ENCODE peak calls at places on chromosomes 12 and 14, in four cellular contexts. A is HepG2, Z is A549, N is K562. V is an unnamed sample.

GRCh38 chr12:43105426-43105981 is 446.5 kb downstream of the ADAMTS20 start:
- DNase-seq in A (no peak), Z (no peak), N (no peak), V (no peak)

GRCh38 chr14:20468773-20469241 is 399 bp upstream of the PNP start:
- DNase-seq in A (no peak), Z (peak), N (no peak), V (no peak)

GRCh38 chr12:124759841-124760508 is 103.7 kb downstream of the SCARB1 start:
- DNase-seq in A (no peak), Z (no peak), N (no peak), V (no peak)

GRCh38 chr14:100230361-100230760 is 8.6 kb upstream of the YY1 start:
- DNase-seq in A (no peak), Z (no peak), N (no peak), V (no peak)

GRCh38 chr12:54853933-54854538 is at the start of gene MUCL1:
- DNase-seq in A (peak), Z (peak), N (peak), V (peak)

GRCh38 chr12:68358532-68359485 is 26.6 kb upstream of the MDM1 start:
- DNase-seq in A (peak), Z (peak), N (peak), V (peak)

GRCh38 chr12:114790276-114790675 is 106.3 kb upstream of the TBX3 start:
- DNase-seq in A (no peak), Z (no peak), N (no peak), V (no peak)

GRCh38 chr14:58428011-58428807 is 690 bp downstream of the KIAA0586 start:
- DNase-seq in A (peak), Z (peak), N (peak), V (no peak)

GRCh38 chr12:127650626-127651025 is 616.3 kb upstream of the TMEM132C start:
- DNase-seq in A (no peak), Z (no peak), N (no peak), V (no peak)

GRCh38 chr14:93085916-93086315 is 29.8 kb downstream of the ITPK1 start:
- DNase-seq in A (no peak), Z (no peak), N (peak), V (no peak)

GRCh38 chr12:65327207-65328076 is 49.0 kb downstream of the MSRB3 start:
- DNase-seq in A (peak), Z (no peak), N (no peak), V (no peak)

GRCh38 chr14:36874396-36875138 is 212.9 kb downstream of the PAX9 start:
- DNase-seq in A (no peak), Z (no peak), N (no peak), V (no peak)

GRCh38 chr14:68788275-68789001 is 4.4 kb downstream of the ZFP36L1 start:
- DNase-seq in A (no peak), Z (no peak), N (no peak), V (no peak)

GRCh38 chr14:68785817-68786490 is 6.9 kb downstream of the ZFP36L1 start:
- DNase-seq in A (no peak), Z (peak), N (peak), V (no peak)

GRCh38 chr14:68786491-68787234 is 6.2 kb downstream of the ZFP36L1 start:
- DNase-seq in A (no peak), Z (peak), N (no peak), V (no peak)

GRCh38 chr14:68789002-68789797 is 3.7 kb downstream of the ZFP36L1 start:
- DNase-seq in A (peak), Z (peak), N (peak), V (no peak)

GRCh38 chr14:68787235-68787727 is 5.6 kb downstream of the ZFP36L1 start:
- DNase-seq in A (no peak), Z (no peak), N (no peak), V (no peak)
- TF ChIP-seq CHD4 in A (no peak), Z (no peak), N (no peak), V (no peak)

GRCh38 chr12:90979019-90979418 is 24.0 kb upstream of the CCER1 start:
- DNase-seq in A (no peak), Z (no peak), N (no peak), V (no peak)

GRCh38 chr12:90974286-90974685 is 19.3 kb upstream of the CCER1 start:
- DNase-seq in A (no peak), Z (no peak), N (no peak), V (no peak)

GRCh38 chr12:90979936-90980335 is 24.8 kb downstream of the EPYC start:
- DNase-seq in A (no peak), Z (no peak), N (no peak), V (no peak)

GRCh38 chr12:90977224-90977623 is 22.2 kb upstream of the CCER1 start:
- DNase-seq in A (no peak), Z (no peak), N (no peak), V (no peak)

DNA sequence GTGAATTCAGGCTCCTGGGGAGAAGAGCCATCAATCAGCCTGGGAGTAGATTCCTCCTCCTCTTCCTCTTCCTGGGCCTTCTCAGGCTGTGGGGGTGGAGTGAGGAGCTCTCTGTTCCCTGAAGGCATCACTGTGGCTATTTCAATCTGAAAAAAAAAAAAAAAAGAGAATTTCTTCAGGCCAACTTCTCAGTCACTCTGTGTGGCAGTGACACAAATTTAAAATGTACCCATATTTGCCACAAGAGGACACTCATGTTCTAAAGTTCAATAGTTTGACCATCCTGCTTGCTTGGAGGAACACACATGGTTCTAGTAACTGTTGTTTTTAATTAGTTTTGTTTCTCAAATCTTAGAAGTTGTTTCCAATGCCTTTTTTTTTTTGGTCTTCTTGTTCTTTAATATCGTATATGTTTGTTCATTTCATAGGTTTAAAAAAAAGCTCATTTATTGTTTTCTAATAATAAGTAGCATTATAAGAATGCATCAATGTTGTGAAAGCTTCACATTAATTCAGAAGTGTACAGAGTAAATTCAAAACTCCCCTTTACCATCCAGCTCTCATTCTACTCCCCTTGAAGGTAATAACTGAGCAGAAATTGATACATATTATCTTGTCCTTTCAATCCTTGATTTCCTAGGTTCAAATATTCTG is 23.3 kb upstream of the CCER1 start:
- DNase-seq in A (peak), Z (peak), N (peak), V (peak)
- TF ChIP-seq CHD4 in A (no peak), Z (no peak), N (no peak), V (no peak)

GRCh38 chr12:89839427-89839826 is 130.8 kb upstream of the ATP2B1 start:
- DNase-seq in A (no peak), Z (no peak), N (no peak), V (no peak)
- TF ChIP-seq CHD4 in A (no peak), Z (no peak), N (no peak), V (no peak)

GRCh38 chr12:10368206-10369171 is 21.4 kb downstream of the KLRK1 start:
- DNase-seq in A (no peak), Z (no peak), N (no peak), V (no peak)

GRCh38 chr12:10363922-10364838 is 25.7 kb downstream of the KLRK1 start:
- DNase-seq in A (peak), Z (peak), N (peak), V (peak)

GRCh38 chr12:10365716-10366433 is 24.0 kb downstream of the KLRK1 start:
- DNase-seq in A (no peak), Z (no peak), N (no peak), V (no peak)

GRCh38 chr12:10364839-10365681 is 24.8 kb downstream of the KLRK1 start:
- DNase-seq in A (peak), Z (peak), N (peak), V (peak)

DNA sequence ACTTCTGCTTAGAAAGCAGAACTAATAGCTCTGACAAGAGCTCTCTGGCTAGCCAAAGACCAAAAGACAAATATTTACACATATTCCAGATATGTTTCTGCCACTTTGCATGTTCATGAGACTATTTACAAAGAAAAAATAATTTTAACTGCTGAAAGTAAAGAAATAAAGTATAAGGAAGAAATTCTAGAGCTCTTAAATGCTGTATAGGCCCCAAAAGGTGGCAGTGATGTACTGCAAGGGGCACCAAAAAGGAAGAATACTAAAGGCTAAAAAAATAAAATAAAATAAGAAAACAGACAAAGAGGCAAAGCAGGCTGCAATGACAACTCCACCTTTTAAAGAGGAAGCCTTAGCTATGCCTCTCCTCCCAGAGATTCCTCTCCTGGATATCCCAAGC is 23.0 kb downstream of the KLRK1 start:
- DNase-seq in A (peak), Z (no peak), N (no peak), V (no peak)
- TF ChIP-seq CHD4 in A (no peak), Z (no peak), N (no peak), V (no peak)

GRCh38 chr12:118188690-118189371 is 52.9 kb downstream of the PEBP1 start:
- DNase-seq in A (no peak), Z (no peak), N (no peak), V (no peak)

GRCh38 chr12:118193477-118193876 is 57.6 kb downstream of the PEBP1 start:
- DNase-seq in A (no peak), Z (no peak), N (no peak), V (no peak)

GRCh38 chr12:118190266-118190665 is 54.3 kb downstream of the PEBP1 start:
- DNase-seq in A (no peak), Z (no peak), N (no peak), V (no peak)

GRCh38 chr12:118187746-118188390 is 51.9 kb downstream of the PEBP1 start:
- DNase-seq in A (no peak), Z (no peak), N (peak), V (no peak)

DNA sequence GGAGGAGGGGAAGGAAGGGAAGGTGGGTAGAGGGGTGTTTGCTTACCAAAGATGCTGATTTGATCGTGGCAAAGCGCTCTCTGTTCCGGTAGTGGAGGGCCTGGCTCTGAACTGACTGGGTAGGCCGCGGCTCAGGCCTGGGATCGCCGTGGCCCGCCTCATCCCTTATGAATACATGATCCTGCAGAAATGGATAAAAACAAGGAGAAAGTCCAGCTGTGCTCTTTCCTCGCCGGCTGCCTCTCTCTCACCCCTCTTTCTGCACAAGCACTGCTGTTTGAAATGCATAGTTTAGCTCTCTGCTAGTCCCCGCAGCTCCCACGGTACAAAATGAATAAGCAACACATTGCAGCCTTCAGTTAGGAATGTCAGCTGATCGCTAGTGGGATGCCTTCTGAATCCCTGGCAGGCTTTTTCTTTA is 53.8 kb downstream of the PEBP1 start:
- DNase-seq in A (no peak), Z (no peak), N (no peak), V (no peak)
- TF ChIP-seq CHD4 in A (no peak), Z (no peak), N (no peak), V (no peak)

GRCh38 chr12:108473400-108474055 is 41.5 kb upstream of the FICD start:
- DNase-seq in A (no peak), Z (no peak), N (no peak), V (no peak)

DNA sequence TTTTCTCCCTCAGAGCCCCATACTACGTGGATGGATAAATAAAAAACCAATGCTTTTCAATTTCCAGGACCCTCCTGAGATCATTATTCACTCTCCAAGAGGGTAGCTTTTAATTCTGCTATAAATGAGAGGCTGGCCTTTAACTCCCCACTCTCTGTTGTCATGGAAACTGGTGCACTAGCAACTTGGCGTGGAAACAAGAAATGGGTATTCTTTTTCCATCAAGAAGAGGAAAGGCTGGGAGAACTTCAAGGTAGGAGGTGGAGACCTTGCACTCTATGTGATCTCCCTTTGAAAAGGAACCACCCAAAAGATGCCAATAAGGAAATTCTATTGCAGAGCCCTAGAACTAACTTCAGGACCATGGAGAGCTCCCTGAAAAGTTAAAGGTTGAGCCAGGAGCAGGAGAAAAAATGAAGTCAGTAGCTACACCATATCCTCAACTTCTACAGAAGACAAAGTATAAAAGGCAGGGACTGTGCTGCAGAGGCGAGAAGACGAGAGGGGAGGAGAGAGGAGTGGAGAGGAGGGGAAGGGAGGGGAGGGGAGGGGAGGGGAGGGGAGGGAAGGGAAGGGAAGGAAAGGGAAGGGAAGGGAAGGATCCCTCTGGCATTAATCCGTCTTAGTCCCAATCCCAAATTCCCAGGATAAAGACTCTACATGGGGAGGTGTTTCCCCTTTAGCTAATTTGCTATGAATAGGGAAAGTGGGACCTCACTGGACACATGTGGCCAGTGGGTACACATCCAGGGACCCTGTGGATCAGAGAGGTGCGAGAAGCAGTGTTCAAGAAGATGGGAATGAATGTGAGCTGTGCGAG is 46.7 kb upstream of the FICD start:
- DNase-seq in A (peak), Z (peak), N (peak), V (no peak)
- TF ChIP-seq CHD4 in A (no peak), Z (no peak), N (no peak), V (no peak)

DNA sequence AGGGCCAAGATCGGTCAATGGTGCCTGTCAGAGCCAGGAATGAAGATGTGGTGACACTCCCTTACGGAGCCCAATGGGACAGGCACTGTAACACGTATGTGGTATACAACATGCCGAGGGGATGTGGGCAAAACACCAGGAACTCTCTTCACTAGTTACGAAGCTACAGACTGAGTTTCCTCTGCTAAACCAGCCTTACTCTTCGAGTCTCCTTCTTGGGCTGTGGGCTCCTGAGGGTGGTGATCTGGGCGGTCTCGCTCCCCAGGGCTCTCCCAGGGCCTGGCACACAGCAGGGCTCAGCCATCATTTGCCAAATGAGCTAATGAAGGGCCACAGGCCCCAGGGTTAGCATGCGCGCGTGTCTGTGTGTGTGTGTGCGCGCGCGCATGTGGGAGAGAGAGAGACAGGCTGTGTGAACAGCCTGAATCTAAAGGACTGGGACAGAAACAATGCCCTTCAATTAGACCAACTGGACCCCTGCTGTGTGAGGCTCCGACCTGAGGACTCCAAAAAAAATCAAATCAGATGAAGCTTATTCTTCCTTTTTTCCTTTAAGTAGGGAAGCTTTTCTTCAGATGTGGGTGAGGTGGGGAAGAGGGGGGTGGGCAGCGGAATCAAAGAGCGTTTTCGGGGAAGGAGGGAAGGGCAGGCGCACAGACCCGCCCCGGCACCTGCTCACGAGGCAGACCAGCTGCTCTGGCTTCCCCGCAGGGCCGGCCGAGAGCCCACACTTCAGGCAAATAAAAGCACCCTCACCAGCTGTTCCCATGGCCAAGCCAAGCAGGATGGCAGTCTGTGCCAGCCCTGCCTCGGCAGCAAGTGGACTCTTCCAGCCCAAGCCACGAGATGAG is 42.5 kb downstream of the CCDC88C start:
- DNase-seq in A (no peak), Z (no peak), N (no peak), V (no peak)
- TF ChIP-seq CHD4 in A (no peak), Z (no peak), N (no peak), V (no peak)

V was measured in GM12878.